ENCODE peak calls at places on chromosomes 3 and 15, in eight cellular contexts. Y is progenitor cell of endocrine pancreas, M is mucosa of descending colon, L is transverse colon, H is breast epithelium, U is Calu3, C is fibroblast of pulmonary artery, S is H9. W is an unnamed sample.
A peak's percentile ranks its signal among the peaks of the same experiment; 100 is the strongest.

GRCh38 chr3:133882986-133883586 is 12.6 kb downstream of the RAB6B start:
- DNase-seq in Y (no peak), M (no peak), L (no peak), H (no peak), U (no peak), C (no peak), S (no peak), W (no peak)

GRCh38 chr3:170258105-170258487 is 35.9 kb downstream of the PRKCI start:
- DNase-seq in Y (no peak), M (no peak), L (no peak), H (no peak), U (no peak), C (no peak), S (no peak), W (no peak)

GRCh38 chr3:153142961-153143360 is 19.1 kb upstream of the RAP2B start:
- DNase-seq in Y (no peak), M (no peak), L (no peak), H (no peak), U (no peak), C (no peak), S (no peak), W (no peak)

GRCh38 chr3:10806001-10806400 is 10.0 kb upstream of the SLC6A11 start:
- DNase-seq in Y (no peak), M (no peak), L (no peak), H (no peak), U (no peak), C (no peak), S (no peak), W (no peak)

GRCh38 chr15:80977627-80978036 is 12.0 kb downstream of the MESD start:
- DNase-seq in Y (no peak), M (peak; percentile 85), L (peak; percentile 78), H (no peak), U (peak; percentile 53), C (peak; percentile 56), S (peak; percentile 78), W (no peak)

GRCh38 chr15:50066202-50066601 is 52.8 kb downstream of the ATP8B4 start:
- DNase-seq in Y (no peak), M (no peak), L (no peak), H (no peak), U (no peak), C (peak; percentile 40), S (no peak), W (peak; percentile 89)

GRCh38 chr3:21894459-21895083 is 143.6 kb upstream of the ZNF385D start:
- DNase-seq in Y (no peak), M (peak; percentile 1), L (no peak), H (no peak), U (peak; percentile 17), C (peak; percentile 57), S (no peak), W (no peak)

GRCh38 chr15:27820232-27820631 is 278.9 kb downstream of the OCA2 start:
- DNase-seq in Y (no peak), M (no peak), L (no peak), H (no peak), U (no peak), C (peak; percentile 8), S (no peak), W (no peak)

GRCh38 chr3:11290743-11291680 is 18.8 kb downstream of the ATG7 start:
- DNase-seq in Y (no peak), M (no peak), L (no peak), H (no peak), U (no peak), C (peak; percentile 63), S (no peak), W (no peak)

GRCh38 chr3:10594915-10595314 is 89.5 kb upstream of the ATP2B2 start:
- DNase-seq in Y (peak; percentile 84), M (peak; percentile 35), L (no peak), H (no peak), U (peak; percentile 52), C (peak; percentile 59), S (peak; percentile 90), W (no peak)

GRCh38 chr3:100209948-100210776 is 50.6 kb upstream of the TBC1D23 start:
- DNase-seq in Y (no peak), M (no peak), L (no peak), H (no peak), U (no peak), C (peak; percentile 16), S (no peak), W (no peak)

GRCh38 chr3:194640829-194641228 is 7.6 kb upstream of the TMEM44 start:
- DNase-seq in Y (no peak), M (no peak), L (no peak), H (no peak), U (peak; percentile 54), C (peak; percentile 62), S (no peak), W (no peak)

GRCh38 chr3:194637541-194638400 is 4.6 kb upstream of the TMEM44 start:
- DNase-seq in Y (no peak), M (no peak), L (no peak), H (no peak), U (no peak), C (no peak), S (no peak), W (no peak)

GRCh38 chr3:194642769-194643168 is 9.6 kb upstream of the TMEM44 start:
- DNase-seq in Y (no peak), M (no peak), L (no peak), H (no peak), U (no peak), C (no peak), S (no peak), W (no peak)

GRCh38 chr3:194637066-194637465 is 3.8 kb upstream of the TMEM44 start:
- DNase-seq in Y (no peak), M (no peak), L (no peak), H (no peak), U (no peak), C (no peak), S (no peak), W (no peak)

GRCh38 chr3:194638991-194639605 is 5.9 kb upstream of the TMEM44 start:
- DNase-seq in Y (no peak), M (no peak), L (no peak), H (no peak), U (no peak), C (no peak), S (no peak), W (no peak)
- TF ChIP-seq CTCF in Y (no peak), M (no peak), L (no peak), H (no peak), U (no peak), C (no peak), S (no peak), W (no peak)

DNA sequence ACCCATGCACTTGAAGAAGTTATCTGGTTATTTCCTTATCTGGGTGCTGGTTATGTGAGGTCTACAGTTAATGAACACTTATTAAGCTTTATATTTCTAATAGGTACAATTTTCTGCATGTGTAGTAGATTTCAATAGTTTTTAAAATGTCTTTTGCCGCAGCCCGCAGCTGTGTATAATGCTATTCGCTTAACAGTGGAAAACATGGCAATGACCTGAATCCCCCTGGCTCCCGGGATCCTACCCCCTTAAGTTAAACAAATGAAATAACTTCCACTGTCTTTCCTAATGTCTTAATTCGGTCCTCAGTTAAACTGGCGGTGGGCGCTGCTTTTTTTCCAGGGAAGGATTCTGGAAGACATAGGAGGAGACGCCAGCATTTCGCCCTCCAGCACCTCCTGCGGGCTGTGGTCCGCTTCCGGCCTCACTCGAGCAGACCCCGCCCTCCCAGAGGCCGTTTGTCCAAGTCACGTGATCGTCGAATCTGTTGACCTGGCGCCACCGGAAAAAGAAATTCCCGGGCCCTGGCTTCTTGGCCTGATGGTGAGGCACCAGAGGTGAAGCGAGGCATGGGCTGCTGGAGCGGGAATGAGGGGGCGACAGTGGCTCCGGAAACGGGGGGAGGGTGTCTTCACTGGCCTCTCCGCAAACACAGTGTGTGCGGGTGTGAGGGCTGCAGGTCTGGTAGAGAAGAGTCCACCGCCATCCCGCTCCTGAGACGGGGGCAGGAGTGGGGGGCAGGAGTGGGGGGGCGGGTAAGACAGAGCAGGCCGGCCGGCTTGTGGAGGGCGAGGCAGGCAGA is 45.6 kb upstream of the CSPG4 start:
- DNase-seq in Y (peak; percentile 70), M (peak; percentile 94), L (peak; percentile 93), H (peak; percentile 87), U (peak; percentile 93), C (peak; percentile 76), S (peak; percentile 95), W (peak; percentile 74)
- TF ChIP-seq CTCF in Y (peak; percentile 45), M (no peak), L (peak; percentile 39), H (no peak), U (peak; percentile 18), C (peak; percentile 25), S (peak; percentile 43), W (peak; percentile 40)

DNA sequence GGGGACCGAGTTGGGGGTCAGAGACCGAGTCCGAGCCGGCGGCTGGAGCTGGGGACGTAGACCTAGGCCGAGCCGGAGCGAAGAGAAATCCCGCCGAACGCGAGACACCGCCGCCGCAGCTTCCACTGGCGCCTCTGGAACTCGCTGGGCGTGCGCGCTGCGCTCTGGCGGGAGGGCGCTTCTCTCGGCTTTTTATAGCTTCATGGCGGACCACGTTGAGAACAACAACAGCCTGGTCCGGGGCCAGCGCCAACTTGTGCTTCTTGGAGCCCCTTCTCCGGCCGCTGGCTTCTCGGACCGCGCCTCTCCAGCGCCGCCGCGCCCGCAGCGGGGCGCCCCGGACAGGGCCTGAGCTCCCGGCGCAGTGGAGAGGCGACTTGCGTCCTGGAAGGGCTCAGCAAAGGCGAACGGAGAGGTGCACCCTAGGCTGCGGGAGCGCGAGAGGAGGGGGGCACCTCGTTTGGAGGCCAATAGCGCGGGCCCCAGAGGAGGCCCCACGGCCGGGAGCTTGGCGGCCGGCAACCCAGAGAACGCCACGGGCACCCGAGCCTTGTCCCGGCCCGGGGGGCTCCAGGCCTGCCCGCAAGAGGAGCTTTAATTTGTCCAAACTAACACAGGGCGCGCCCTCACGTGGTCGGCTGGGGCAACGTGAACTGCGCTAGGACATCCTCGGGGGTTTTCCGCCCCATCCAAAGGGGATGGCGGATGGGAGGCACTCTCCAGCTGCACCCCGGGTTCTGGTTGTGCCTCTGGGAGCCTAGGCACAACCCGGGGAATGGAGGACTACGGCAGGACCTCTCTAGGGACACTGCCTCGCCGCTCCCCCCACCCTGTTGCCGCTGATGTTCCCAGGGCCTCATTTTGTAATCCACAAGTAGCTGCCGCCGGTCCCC is 37.7 kb downstream of the HMCES start:
- DNase-seq in Y (peak; percentile 84), M (peak; percentile 91), L (peak; percentile 89), H (peak; percentile 90), U (peak; percentile 95), C (peak; percentile 84), S (peak; percentile 81), W (peak; percentile 84)
- TF ChIP-seq CTCF in Y (peak; percentile 61), M (peak; percentile 27), L (no peak), H (peak; percentile 29), U (peak; percentile 89), C (peak; percentile 34), S (peak; percentile 72), W (peak; percentile 56)

GRCh38 chr3:49028298-49028672 is 913 bp downstream of the IMPDH2 start:
- DNase-seq in Y (no peak), M (peak; percentile 8), L (no peak), H (no peak), U (no peak), C (no peak), S (no peak), W (no peak)

GRCh38 chr3:49030331-49030730 is 1.1 kb upstream of the IMPDH2 start:
- DNase-seq in Y (no peak), M (no peak), L (no peak), H (no peak), U (no peak), C (no peak), S (no peak), W (no peak)

GRCh38 chr3:49029563-49029884 is 326 bp upstream of the IMPDH2 start:
- DNase-seq in Y (no peak), M (no peak), L (no peak), H (no peak), U (no peak), C (no peak), S (no peak), W (no peak)

GRCh38 chr3:49027634-49028033 is 1.6 kb downstream of the IMPDH2 start:
- DNase-seq in Y (no peak), M (no peak), L (no peak), H (no peak), U (no peak), C (no peak), S (no peak), W (no peak)

GRCh38 chr3:49028673-49029562 is at the start of gene IMPDH2:
- DNase-seq in Y (peak; percentile 81), M (peak; percentile 97), L (peak; percentile 95), H (peak; percentile 87), U (peak; percentile 91), C (peak; percentile 94), S (peak; percentile 92), W (peak; percentile 91)
- TF ChIP-seq CTCF in Y (peak; percentile 7), M (peak; percentile 15), L (no peak), H (no peak), U (no peak), C (peak; percentile 1), S (peak; percentile 9), W (peak; percentile 8)

W was measured in CD14-positive monocyte.